ENCODE peak calls at places on chromosomes 12 and 14, in five cellular contexts. J is CD4-positive, alpha-beta T cell; H is endothelial cell of umbilical vein; W is HuH-7.5; D is fibroblast of lung. U is an unnamed sample.

GRCh38 chr14:23020143-23021128 is 10.5 kb upstream of the C14orf93 start:
- DNase-seq in W (no peak), H (no peak), J (no peak), D (no peak), U (no peak)

GRCh38 chr12:82504411-82504810 is 146.1 kb downstream of the METTL25 start:
- DNase-seq in W (no peak), H (peak), J (no peak), D (no peak), U (no peak)

GRCh38 chr12:65937806-65938205 is 113.5 kb downstream of the HMGA2 start:
- DNase-seq in D (no peak), H (no peak), W (no peak), J (no peak), U (no peak)

GRCh38 chr12:104521731-104522130 is 65.0 kb downstream of the CHST11 start:
- DNase-seq in W (no peak), D (peak), H (peak), J (no peak), U (no peak)

GRCh38 chr12:81221681-81222080 is 143.8 kb downstream of the ACSS3 start:
- DNase-seq in D (no peak), H (no peak), W (no peak), J (no peak), U (no peak)

GRCh38 chr12:131911851-131912525 is 17.1 kb upstream of the PUS1 start:
- DNase-seq in W (no peak), J (no peak), D (no peak), H (no peak), U (no peak)

GRCh38 chr14:30142216-30142615 is 214.6 kb upstream of the PRKD1 start:
- DNase-seq in W (no peak), H (no peak), D (no peak), J (no peak), U (no peak)

GRCh38 chr14:59427653-59428578 is 37.3 kb downstream of the GPR135 start:
- DNase-seq in J (no peak), D (peak), W (no peak), H (no peak), U (no peak)

GRCh38 chr12:123120452-123121166 is 30.3 kb downstream of the PITPNM2 start:
- DNase-seq in J (peak), H (no peak), D (no peak), W (no peak), U (no peak)

GRCh38 chr14:105173901-105174894 is 5.6 kb upstream of the JAG2 start:
- DNase-seq in J (peak), D (no peak), W (no peak), H (peak), U (no peak)

GRCh38 chr12:120757226-120757742 is 31.7 kb downstream of the ACADS start:
- DNase-seq in W (no peak), D (no peak), J (no peak), H (no peak), U (no peak)

GRCh38 chr12:1464925-1465324 is 129.5 kb downstream of the FBXL14 start:
- DNase-seq in D (no peak), W (no peak), H (no peak), J (no peak), U (no peak)

GRCh38 chr12:2264622-2265306 is 212.0 kb downstream of the CACNA1C start:
- DNase-seq in H (no peak), D (peak), W (no peak), J (no peak), U (no peak)

GRCh38 chr12:123601602-123602489 is at the start of gene DDX55:
- DNase-seq in J (peak), W (peak), H (peak), D (peak), U (peak)

GRCh38 chr12:103715494-103715893 is 125.5 kb downstream of the NT5DC3 start:
- DNase-seq in W (no peak), D (no peak), J (no peak), H (no peak), U (no peak)

GRCh38 chr12:7940906-7941305 is 4.9 kb upstream of the SLC2A3 start:
- DNase-seq in H (no peak), W (no peak), D (no peak), J (no peak), U (no peak)

GRCh38 chr12:99765469-99766114 is 118.0 kb downstream of the GARIN6 start:
- DNase-seq in J (no peak), H (no peak), D (no peak), W (no peak), U (no peak)

GRCh38 chr12:52020126-52020525 is 13.4 kb downstream of the TAMALIN start:
- DNase-seq in H (no peak), D (no peak), W (no peak), J (no peak), U (no peak)

GRCh38 chr12:54262403-54262925 is 17.5 kb downstream of the CBX5 start:
- DNase-seq in W (no peak), H (peak), J (no peak), D (peak), U (no peak)

GRCh38 chr12:98595152-98595988 is 1.9 kb downstream of the SLC25A3 start:
- DNase-seq in D (peak), J (no peak), H (peak), W (no peak), U (no peak)